ENCODE peak calls at places on chromosomes 11 and 22, in seven cellular contexts. X is transverse colon, V is HAP-1, I is pancreas, K is left ventricle myocardium inferior, A is SJSA1, E is prostate gland. T is an unnamed sample. For H3K9me3 and H3K4me1, the result is how much of the 10 kb centered on the place peaks cover.

GRCh38 chr11:132099692-132100091 is 729.3 kb downstream of the NTM start:
- DNase-seq in K (peak), X (no peak), V (no peak), E (no peak), A (no peak), I (no peak), T (no peak)

GRCh38 chr11:112999518-112999917 is 38.3 kb downstream of the NCAM1 start:
- DNase-seq in A (no peak), E (no peak), I (no peak), X (no peak), K (no peak), V (no peak), T (no peak)

GRCh38 chr22:20565079-20565734 is 57.8 kb downstream of the MED15 start:
- DNase-seq in V (no peak), A (no peak), I (no peak), X (no peak), K (no peak), E (no peak), T (peak)

GRCh38 chr11:117096140-117096972 is 1.9 kb downstream of the SIK3 start:
- DNase-seq in E (no peak), I (no peak), K (no peak), V (no peak), X (peak), A (no peak), T (no peak)

GRCh38 chr11:47347134-47347533 is 5.4 kb downstream of the MYBPC3 start:
- DNase-seq in A (peak), K (no peak), X (no peak), I (no peak), E (no peak), V (no peak), T (no peak)

GRCh38 chr11:125694951-125695350 is 14.3 kb upstream of the ACRV1 start:
- DNase-seq in I (no peak), E (no peak), X (no peak), V (no peak), A (no peak), K (no peak), T (no peak)

GRCh38 chr11:30107899-30108298 is 91.1 kb upstream of the KCNA4 start:
- DNase-seq in E (no peak), V (no peak), A (no peak), I (no peak), K (no peak), X (no peak), T (no peak)

GRCh38 chr11:124440608-124441007 is 4.9 kb downstream of the OR8B8 start:
- DNase-seq in I (no peak), A (no peak), V (no peak), X (no peak), E (no peak), K (no peak), T (no peak)

GRCh38 chr11:44852159-44852707 is 98.5 kb downstream of the TP53I11 start:
- DNase-seq in I (no peak), A (no peak), E (no peak), V (no peak), X (no peak), K (no peak), T (no peak)

GRCh38 chr11:116716617-116717016 is 56.2 kb downstream of the BUD13 start:
- DNase-seq in V (no peak), X (peak), I (no peak), K (no peak), E (no peak), A (no peak), T (no peak)

GRCh38 chr11:123168955-123169484 is 26.0 kb downstream of the CLMP start:
- DNase-seq in V (no peak), X (no peak), E (no peak), A (no peak), I (no peak), K (no peak), T (no peak)

GRCh38 chr11:121592708-121593107 is 139.9 kb upstream of the SORL1-AS1 start:
- DNase-seq in I (no peak), X (no peak), V (no peak), E (no peak), A (no peak), K (no peak), T (no peak)

GRCh38 chr11:121591405-121592033 is 138.8 kb upstream of the SORL1-AS1 start:
- DNase-seq in I (no peak), A (peak), V (peak), X (peak), E (peak), K (no peak), T (peak)

GRCh38 chr11:121589946-121590537 is 137.3 kb upstream of the SORL1-AS1 start:
- DNase-seq in A (no peak), K (no peak), X (no peak), E (no peak), V (no peak), I (no peak), T (no peak)

GRCh38 chr11:121588747-121589146 is 136.0 kb upstream of the SORL1-AS1 start:
- DNase-seq in K (no peak), V (no peak), A (no peak), E (no peak), X (no peak), I (no peak), T (no peak)

DNA sequence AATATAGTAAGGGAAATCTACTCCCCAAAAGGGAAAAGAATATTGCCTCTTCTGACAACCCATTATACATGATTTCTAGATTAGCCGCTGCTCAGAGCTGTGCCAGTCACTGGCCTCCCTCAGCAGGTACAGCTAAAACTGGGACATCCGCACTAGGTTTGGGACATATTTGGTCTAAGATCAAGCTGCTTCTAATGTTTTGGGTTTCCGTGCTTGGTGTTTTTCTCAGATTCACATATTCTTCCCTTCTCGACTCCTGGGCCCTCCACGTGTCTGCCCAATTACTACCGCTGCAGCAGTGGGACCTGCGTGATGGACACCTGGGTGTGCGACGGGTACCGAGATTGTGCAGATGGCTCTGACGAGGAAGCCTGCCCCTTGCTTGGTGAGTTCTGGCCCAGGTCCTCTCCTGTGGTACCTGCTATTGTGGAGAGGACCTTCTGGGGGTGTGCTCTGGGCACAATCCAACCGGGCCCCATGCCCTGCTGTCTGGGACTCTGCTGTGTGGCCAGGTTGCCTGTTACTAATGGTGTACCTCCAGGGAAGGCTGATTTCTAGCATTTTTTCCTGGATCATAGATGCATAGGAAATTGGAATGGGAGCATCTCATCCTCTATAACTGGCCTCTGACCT is 138.1 kb upstream of the SORL1-AS1 start:
- DNase-seq in A (no peak), I (no peak), K (no peak), E (no peak), V (no peak), X (no peak), T (no peak)
- H3K9me3 ChIP-seq in A (under half), I (under half), K (under half), E (under half), V (under half), X (under half), T (under half)

GRCh38 chr11:17386331-17387084 is 2.0 kb downstream of the KCNJ11 start:
- DNase-seq in K (peak), X (peak), E (no peak), A (no peak), V (peak), I (peak), T (no peak)
- H3K4me1 ChIP-seq in K (half or more), X (under half), E (under half), A (under half), V (under half), I (under half), T (under half)

DNA sequence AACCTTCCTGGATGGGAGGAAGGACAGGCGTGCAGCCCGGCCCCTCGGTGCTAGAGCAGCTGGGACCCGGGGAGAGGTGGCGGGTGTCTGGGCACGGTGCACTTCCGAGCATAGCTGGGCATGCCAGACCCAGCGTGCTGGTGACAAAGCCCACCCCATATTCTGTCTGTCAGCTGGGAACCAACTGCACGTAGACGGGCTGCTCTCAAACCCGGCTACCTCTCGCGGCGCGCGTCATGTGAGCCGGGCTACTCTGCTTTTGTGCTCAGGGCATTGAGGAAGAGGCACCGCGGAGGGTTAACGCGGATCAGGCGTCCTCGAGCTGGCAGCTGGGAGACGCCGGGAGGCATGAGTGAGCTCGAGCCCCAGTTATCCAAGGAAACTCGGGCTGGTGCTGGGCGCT is 425.8 kb downstream of the SHANK2 start:
- DNase-seq in V (no peak), K (no peak), E (peak), A (no peak), I (no peak), X (no peak), T (no peak)
- H3K4me3 ChIP-seq in V (no peak), K (peak), E (peak), A (peak), I (peak), X (peak), T (no peak)

GRCh38 chr11:58745705-58746364 is 14.1 kb upstream of the GLYAT start:
- DNase-seq in V (no peak), E (no peak), X (no peak), I (no peak), K (no peak), A (no peak), T (no peak)
- H3K9me3 ChIP-seq in V (under half), E (under half), X (under half), I (under half), K (under half), A (under half), T (under half)

GRCh38 chr22:39180566-39180965 is 28.1 kb upstream of the CBX7 start:
- DNase-seq in E (no peak), V (no peak), I (no peak), K (no peak), X (no peak), A (no peak), T (peak)

GRCh38 chr22:39179401-39179827 is 26.9 kb upstream of the CBX7 start:
- DNase-seq in A (no peak), V (no peak), K (no peak), E (no peak), I (no peak), X (no peak), T (no peak)

GRCh38 chr22:39181356-39181755 is 28.9 kb upstream of the CBX7 start:
- DNase-seq in A (no peak), X (no peak), I (peak), E (no peak), V (no peak), K (no peak), T (no peak)

GRCh38 chr22:39178206-39179111 is 26.0 kb upstream of the CBX7 start:
- DNase-seq in I (no peak), A (no peak), V (no peak), E (no peak), X (no peak), K (no peak), T (peak)

DNA sequence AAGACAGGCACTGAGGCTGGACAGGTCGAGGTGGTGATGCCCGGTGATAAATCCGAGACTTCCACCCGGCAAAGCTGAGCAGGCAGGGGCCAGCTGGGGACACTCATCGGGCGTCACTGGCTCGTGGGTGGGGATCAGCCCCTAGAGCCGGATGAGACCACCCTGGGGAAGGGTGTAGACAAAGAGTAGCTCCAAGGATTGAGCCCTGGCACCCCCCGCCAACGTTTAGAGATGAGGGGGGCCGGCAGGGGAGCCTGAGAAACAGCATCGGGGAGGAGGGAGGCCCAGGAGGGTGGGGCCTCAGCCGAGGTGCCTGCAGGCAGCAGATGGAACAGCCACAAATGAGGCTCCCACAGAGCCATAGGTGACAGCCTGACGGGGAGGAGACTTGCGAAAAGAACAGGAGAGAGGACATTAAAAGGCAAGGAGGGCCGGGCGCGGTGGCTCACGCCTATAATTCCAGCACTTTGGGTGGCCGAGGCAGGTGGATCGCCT is 27.4 kb upstream of the CBX7 start:
- DNase-seq in A (no peak), E (no peak), K (no peak), X (no peak), V (no peak), I (no peak), T (peak)
- H3K4me1 ChIP-seq in A (half or more), E (under half), K (half or more), X (under half), V (under half), I (under half), T (under half)

GRCh38 chr11:66309475-66309874 is 7.4 kb downstream of the CD248 start:
- DNase-seq in A (no peak), X (no peak), I (no peak), V (no peak), E (no peak), K (no peak), T (no peak)
- H3K4me3 ChIP-seq in A (no peak), X (no peak), I (no peak), V (no peak), E (no peak), K (no peak), T (no peak)

GRCh38 chr22:49390954-49391353 is 436.7 kb downstream of the BRD1 start:
- DNase-seq in V (no peak), A (peak), K (no peak), I (no peak), X (no peak), E (no peak), T (peak)
- H3K9me3 ChIP-seq in V (under half), A (under half), K (under half), I (under half), X (under half), E (under half), T (under half)